ENCODE peak calls at places on chromosome 3, in eight cellular contexts. C is body of pancreas, T is heart left ventricle, Z is right lobe of liver, O is adrenal gland, M is IMR-90, K is esophagus squamous epithelium, Q is stomach. N is an unnamed sample. For H3K4me1, the result is how much of the 10 kb centered on the place peaks cover.

GRCh38 chr3:8497582-8497981 is 4.0 kb upstream of the LMCD1 start:
- DNase-seq in M (peak), Z (no peak), K (no peak), T (no peak), C (no peak), Q (no peak), O (no peak), N (no peak)

GRCh38 chr3:81249540-81250029 is 511.9 kb downstream of the GBE1 start:
- DNase-seq in C (no peak), T (no peak), Q (no peak), Z (no peak), M (peak), O (no peak), K (no peak), N (no peak)

GRCh38 chr3:189393598-189393997 is 221.8 kb downstream of the TPRG1 start:
- DNase-seq in Q (no peak), C (no peak), O (no peak), M (no peak), Z (no peak), K (no peak), T (no peak), N (no peak)

GRCh38 chr3:134250717-134251220 is at the start of gene RYK:
- DNase-seq in Q (peak), C (peak), O (peak), K (peak), M (peak), Z (peak), T (peak), N (peak)

GRCh38 chr3:143172313-143173054 is 52.9 kb downstream of the CHST2 start:
- DNase-seq in M (no peak), C (no peak), Z (no peak), O (no peak), K (no peak), Q (no peak), T (no peak), N (no peak)

GRCh38 chr3:73451276-73451973 is 173.3 kb downstream of the PDZRN3 start:
- DNase-seq in K (no peak), C (no peak), Z (no peak), M (peak), Q (peak), O (no peak), T (no peak), N (no peak)

GRCh38 chr3:159937561-159937960 is 51.1 kb upstream of the IL12A start:
- DNase-seq in K (no peak), C (no peak), M (no peak), T (no peak), Q (no peak), Z (no peak), O (no peak), N (no peak)

GRCh38 chr3:167102071-167102470 is 278.0 kb downstream of the ZBBX start:
- DNase-seq in Q (no peak), Z (no peak), M (no peak), T (no peak), K (no peak), O (no peak), C (no peak), N (no peak)

GRCh38 chr3:119998166-119998565 is 96.1 kb downstream of the GSK3B start:
- DNase-seq in M (no peak), Z (no peak), C (no peak), K (no peak), Q (no peak), T (no peak), O (no peak), N (no peak)

GRCh38 chr3:172787746-172788145 is 37.2 kb downstream of the ECT2 start:
- DNase-seq in T (no peak), Z (no peak), K (no peak), O (no peak), M (peak), Q (no peak), C (no peak), N (no peak)

DNA sequence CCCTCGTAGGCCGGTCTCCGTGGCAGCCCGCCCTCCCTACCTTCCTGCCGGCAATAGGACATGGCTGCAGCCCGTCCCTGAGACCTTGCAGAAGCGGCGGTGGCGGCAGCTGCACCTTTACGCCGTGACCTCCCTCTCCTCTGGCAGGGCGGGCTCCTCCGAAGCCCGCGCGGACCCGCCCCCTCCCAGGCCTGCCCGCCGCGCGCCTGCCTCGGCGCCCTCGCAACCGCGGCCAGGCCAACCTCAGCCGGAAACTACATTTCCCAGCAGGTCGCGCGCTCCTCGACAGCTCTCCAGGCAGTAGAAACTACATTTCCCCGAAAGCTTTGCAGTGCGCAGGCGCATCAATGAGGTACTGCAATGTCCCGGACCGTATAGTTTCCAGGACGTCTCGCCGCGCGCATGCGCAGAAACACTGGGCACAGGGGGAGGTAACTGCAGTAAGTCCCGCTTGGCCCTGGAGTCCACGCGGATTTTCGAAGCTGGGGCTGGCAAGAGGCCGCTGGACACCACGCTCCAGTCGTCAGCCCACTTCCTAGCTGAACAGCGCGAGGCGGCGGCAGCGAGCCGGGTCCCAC is at the start of the genes CHCHD4 and TMEM43:
- DNase-seq in C (peak), Z (peak), T (peak), O (peak), Q (peak), M (peak), K (peak), N (peak)
- H3K4me1 ChIP-seq in C (under half), Z (under half), T (under half), O (under half), Q (under half), M (under half), K (under half), N (under half)

DNA sequence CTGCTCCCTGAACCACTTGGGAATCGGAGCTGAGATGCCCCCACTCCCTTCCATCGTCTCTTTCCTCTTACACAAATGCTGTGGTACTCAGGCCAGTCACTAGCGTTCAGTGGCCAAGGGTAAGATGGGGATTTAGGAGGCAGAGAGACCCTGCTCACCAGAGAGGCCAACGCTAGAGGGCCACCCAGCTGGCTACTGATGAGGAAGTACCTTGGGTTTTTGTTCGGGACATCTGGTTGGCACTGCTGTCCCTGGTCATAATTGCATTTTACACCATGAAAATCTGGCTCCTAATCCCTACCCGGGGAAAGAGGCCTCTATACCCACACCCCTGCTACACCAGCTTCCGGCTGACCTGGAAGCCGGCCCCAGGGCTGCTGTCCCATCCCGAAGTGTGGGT is 7.7 kb downstream of the MAP6D1 start:
- DNase-seq in Z (no peak), O (no peak), Q (no peak), T (no peak), M (no peak), K (no peak), C (no peak), N (no peak)
- TF ChIP-seq POLR2A in Z (no peak), O (no peak), Q (no peak), T (no peak), M (no peak), K (no peak), C (no peak), N (no peak)

DNA sequence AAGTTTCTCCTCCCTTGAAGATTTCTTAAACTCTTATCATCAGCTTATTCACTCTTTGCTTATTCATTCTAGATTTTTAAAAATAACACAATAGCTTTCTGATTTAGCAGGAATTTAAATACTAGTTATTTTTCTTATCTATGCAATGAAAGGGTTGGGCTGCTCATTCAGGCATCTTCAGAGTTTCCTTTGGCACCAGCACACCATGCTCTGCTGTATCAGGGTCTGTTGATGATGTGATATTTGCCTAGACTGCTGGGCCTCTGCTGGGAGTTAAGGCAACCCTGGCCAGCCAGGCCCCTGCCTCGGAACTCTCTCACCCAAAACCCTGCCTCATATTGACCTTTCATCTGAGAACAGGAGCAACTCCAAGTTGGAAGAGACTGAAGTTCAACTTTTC is 35.0 kb downstream of the DRD3 start:
- DNase-seq in M (no peak), K (no peak), Z (no peak), Q (no peak), O (no peak), T (no peak), C (no peak), N (no peak)
- H3K4me3 ChIP-seq in M (no peak), K (no peak), Z (no peak), Q (no peak), O (no peak), T (no peak), C (no peak), N (no peak)

GRCh38 chr3:152316318-152316717 is 47.6 kb downstream of the MBNL1 start:
- DNase-seq in Z (no peak), M (no peak), K (no peak), Q (no peak), O (no peak), T (no peak), C (no peak), N (no peak)
- H3K4me1 ChIP-seq in Z (under half), M (under half), K (under half), Q (under half), O (under half), T (half or more), C (under half), N (under half)

GRCh38 chr3:94019659-94020058 is 8.7 kb downstream of the STX19 start:
- DNase-seq in C (no peak), K (no peak), Q (no peak), Z (no peak), O (no peak), M (no peak), T (no peak), N (no peak)

GRCh38 chr3:94028093-94028837 is at the start of gene STX19:
- DNase-seq in Q (no peak), O (no peak), C (peak), T (no peak), M (no peak), Z (no peak), K (no peak), N (no peak)

GRCh38 chr3:94026623-94027022 is 1.8 kb downstream of the STX19 start:
- DNase-seq in M (no peak), C (no peak), K (no peak), T (no peak), Q (no peak), Z (no peak), O (no peak), N (no peak)

GRCh38 chr3:94020293-94020692 is 8.1 kb downstream of the STX19 start:
- DNase-seq in K (no peak), T (no peak), Q (no peak), O (no peak), Z (no peak), C (no peak), M (no peak), N (no peak)

GRCh38 chr3:94024385-94024784 is 4.0 kb downstream of the STX19 start:
- DNase-seq in Z (no peak), M (peak), Q (no peak), T (no peak), C (no peak), K (no peak), O (no peak), N (no peak)
- TF ChIP-seq POLR2A in Z (no peak), M (no peak), Q (no peak), T (no peak), C (no peak), K (no peak), O (no peak), N (no peak)

GRCh38 chr3:48151058-48151806 is 37.0 kb downstream of the CDC25A start:
- DNase-seq in C (peak), Z (peak), Q (peak), M (peak), O (peak), K (peak), T (peak), N (peak)
- H3K4me3 ChIP-seq in C (no peak), Z (no peak), Q (no peak), M (no peak), O (no peak), K (no peak), T (peak), N (no peak)

DNA sequence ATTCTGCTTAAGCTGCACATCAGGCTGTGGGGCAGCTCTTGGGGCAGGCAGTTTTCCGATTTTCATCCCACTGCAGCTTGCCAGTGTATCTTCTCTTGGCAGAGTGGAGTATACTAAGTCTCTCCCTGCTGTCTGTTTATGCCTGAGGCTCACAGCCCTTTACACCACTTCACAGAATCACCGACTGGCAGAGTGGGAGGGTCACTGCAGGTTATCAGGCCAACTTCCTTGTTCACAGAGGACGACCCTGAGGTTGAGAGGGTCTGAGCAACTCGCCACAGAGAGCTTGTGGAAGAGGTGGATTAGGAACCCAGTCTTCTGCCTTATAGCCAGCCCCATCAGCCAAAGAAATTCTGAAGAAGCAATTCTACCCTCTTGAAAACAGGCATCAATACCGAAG is 30.9 kb downstream of the KIF9 start:
- DNase-seq in O (no peak), Z (no peak), T (no peak), Q (no peak), M (no peak), C (no peak), K (no peak), N (no peak)
- H3K4me1 ChIP-seq in O (under half), Z (under half), T (under half), Q (under half), M (under half), C (under half), K (under half), N (under half)

DNA sequence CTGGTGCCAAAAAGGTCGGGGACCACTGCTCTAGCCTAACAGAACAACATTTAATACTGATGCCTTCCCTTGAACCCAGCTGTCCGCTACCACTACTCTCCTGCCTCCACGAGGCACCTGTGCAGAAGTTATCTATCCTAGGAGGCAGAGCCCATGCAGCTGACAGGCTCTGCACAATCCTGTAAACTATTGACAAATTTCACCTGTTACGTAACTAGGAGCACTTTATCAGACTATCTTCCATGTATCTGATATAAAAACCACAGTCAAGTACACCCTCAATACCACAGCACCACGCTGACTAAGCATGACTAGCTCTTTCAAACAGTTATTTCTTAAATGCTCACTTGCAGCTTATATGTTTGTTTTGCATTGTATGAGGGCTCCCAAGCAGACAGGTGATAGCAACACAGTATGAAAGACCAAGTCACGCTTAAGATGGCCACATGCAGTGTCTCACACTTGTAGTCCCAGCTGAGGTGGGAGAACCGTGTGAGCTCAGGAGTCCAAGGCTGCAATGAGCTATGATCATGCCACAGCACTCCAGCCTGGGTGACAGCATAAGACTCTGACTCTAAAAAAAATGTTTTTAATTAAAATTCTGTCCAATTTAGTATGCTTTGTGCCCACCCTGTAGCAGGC is 4.5 kb upstream of the IL17RC start:
- DNase-seq in O (no peak), Q (no peak), K (no peak), C (no peak), M (peak), Z (no peak), T (no peak), N (no peak)
- TF ChIP-seq POLR2A in O (peak), Q (no peak), K (no peak), C (no peak), M (no peak), Z (no peak), T (no peak), N (no peak)

GRCh38 chr3:48594431-48595049 is 589 bp downstream of the COL7A1 start:
- DNase-seq in K (no peak), O (no peak), C (no peak), T (no peak), Q (no peak), Z (no peak), M (peak), N (no peak)

GRCh38 chr3:48595526-48596121 is 495 bp upstream of the COL7A1 start:
- DNase-seq in Q (peak), K (no peak), O (peak), Z (no peak), T (peak), M (peak), C (peak), N (peak)

GRCh38 chr3:48596676-48597407 is 1.7 kb upstream of the COL7A1 start:
- DNase-seq in Q (no peak), Z (no peak), M (no peak), O (no peak), C (no peak), T (no peak), K (no peak), N (no peak)

GRCh38 chr3:48596157-48596556 is 1.0 kb upstream of the COL7A1 start:
- DNase-seq in C (no peak), K (no peak), M (no peak), Q (no peak), O (no peak), T (no peak), Z (no peak), N (no peak)

DNA sequence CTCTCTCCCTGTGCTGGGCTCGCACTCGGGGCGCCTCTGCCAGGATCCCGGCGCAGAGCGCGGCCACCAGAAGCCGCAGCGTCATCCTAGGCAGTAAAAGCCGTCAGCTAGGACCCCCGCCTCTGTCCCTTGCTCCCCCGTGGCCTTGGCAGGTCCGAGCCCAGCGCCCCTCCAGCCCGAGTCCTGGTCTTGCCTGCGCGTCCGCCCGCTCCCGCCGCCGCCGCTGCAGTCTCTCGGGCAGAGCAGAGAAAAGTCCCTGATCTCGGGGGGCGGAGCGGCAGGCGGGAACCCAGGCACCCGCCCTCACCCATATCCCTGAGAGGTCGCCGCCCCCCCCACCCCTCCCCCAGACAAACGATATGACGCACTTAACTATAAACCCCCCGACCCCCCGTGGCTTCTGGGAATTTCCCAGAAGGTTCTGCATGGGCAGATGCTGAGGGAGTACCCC is at the start of gene COL7A1:
- DNase-seq in T (no peak), C (no peak), Q (no peak), K (no peak), O (no peak), M (no peak), Z (no peak), N (no peak)
- H3K4me3 ChIP-seq in T (peak), C (no peak), Q (peak), K (peak), O (no peak), M (peak), Z (no peak), N (peak)